ENCODE peak calls at places on chromosomes 6 and 20, in eight cellular contexts. B, K, T, C, P, H, E and A are unnamed samples.

GRCh38 chr6:42453649-42454427 is 2.1 kb upstream of the TRERF1 start:
- DNase-seq in B (peak), K (peak), T (peak), C (no peak), P (no peak), H (no peak), E (peak), A (no peak)

GRCh38 chr6:17460862-17461261 is 67.5 kb downstream of the CAP2 start:
- DNase-seq in B (no peak), K (no peak), T (no peak), C (no peak), P (no peak), H (no peak), E (no peak), A (no peak)

GRCh38 chr6:166908812-166909211 is 47.5 kb downstream of the RNASET2 start:
- DNase-seq in B (no peak), K (no peak), T (no peak), C (no peak), P (no peak), H (peak), E (no peak), A (no peak)

GRCh38 chr20:45318386-45318939 is 10.4 kb upstream of the MATN4 start:
- DNase-seq in B (no peak), K (no peak), T (no peak), C (no peak), P (no peak), H (no peak), E (no peak), A (no peak)

GRCh38 chr6:34792605-34793500 is 970 bp downstream of the BLTP3A start:
- DNase-seq in B (peak), K (peak), T (peak), C (no peak), P (no peak), H (peak), E (peak), A (peak)

GRCh38 chr20:4950841-4951240 is 50.5 kb downstream of the SLC23A2 start:
- DNase-seq in B (no peak), K (no peak), T (no peak), C (no peak), P (no peak), H (no peak), E (no peak), A (no peak)

GRCh38 chr20:50820515-50821256 is 25.8 kb downstream of the BCAS4 start:
- DNase-seq in B (no peak), K (no peak), T (no peak), C (no peak), P (no peak), H (no peak), E (no peak), A (no peak)

GRCh38 chr6:89941031-89941775 is 46.9 kb downstream of the GJA10 start:
- DNase-seq in B (peak), K (peak), T (peak), C (no peak), P (no peak), H (no peak), E (no peak), A (peak)

GRCh38 chr6:44100088-44100550 is 27.1 kb downstream of the MRPL14 start:
- DNase-seq in B (no peak), K (no peak), T (no peak), C (no peak), P (no peak), H (peak), E (peak), A (no peak)

GRCh38 chr6:11067348-11067747 is 23.2 kb upstream of the ELOVL2 start:
- DNase-seq in B (no peak), K (no peak), T (no peak), C (no peak), P (no peak), H (no peak), E (no peak), A (no peak)